ENCODE peak calls at places on chromosomes 5 and 9, in five cellular contexts. K is nephron progenitor cell; M is CD4-positive, alpha-beta T cell; V is ovary; E is coronary artery. J is an unnamed sample.
A peak's percentile ranks its signal among the peaks of the same experiment; 100 is the strongest.

GRCh38 chr5:173802670-173803165 is 85.4 kb upstream of the CPEB4 start:
- DNase-seq in K (no peak), M (no peak), V (no peak), E (no peak), J (no peak)

GRCh38 chr5:169065400-169065799 is 235.5 kb downstream of the SLIT3 start:
- DNase-seq in K (no peak), M (no peak), V (no peak), E (no peak), J (no peak)

GRCh38 chr9:87324613-87325194 is 173.0 kb upstream of the DAPK1 start:
- DNase-seq in K (no peak), M (no peak), V (no peak), E (no peak), J (no peak)

GRCh38 chr9:81671880-81672280 is 17.5 kb downstream of the TLE1 start:
- DNase-seq in K (no peak), M (no peak), V (peak; percentile 93), E (peak; percentile 90), J (no peak)

GRCh38 chr9:76658510-76659231 is 105.6 kb upstream of the PCA3 start:
- DNase-seq in K (no peak), M (no peak), V (no peak), E (no peak), J (no peak)

GRCh38 chr5:54215233-54215736 is 95.1 kb downstream of the ARL15 start:
- DNase-seq in K (peak; percentile 32), M (no peak), V (no peak), E (no peak), J (no peak)

GRCh38 chr9:89523948-89524347 is 26.0 kb upstream of the SEMA4D start:
- DNase-seq in K (no peak), M (peak; percentile 59), V (no peak), E (no peak), J (peak; percentile 70)

GRCh38 chr5:155024015-155024414 is 10.5 kb downstream of the KIF4B start:
- DNase-seq in K (no peak), M (no peak), V (no peak), E (no peak), J (no peak)

GRCh38 chr5:142246263-142246662 is 78.6 kb downstream of the SPRY4 start:
- DNase-seq in K (no peak), M (no peak), V (no peak), E (peak; percentile 82), J (no peak)

GRCh38 chr9:110650261-110650660 is 18.3 kb upstream of the MUSK start:
- DNase-seq in K (no peak), M (no peak), V (no peak), E (no peak), J (no peak)

GRCh38 chr5:63483338-63483737 is 478.9 kb downstream of the HTR1A start:
- DNase-seq in K (no peak), M (no peak), V (no peak), E (no peak), J (no peak)

GRCh38 chr9:97766092-97766491 is 69.0 kb upstream of the XPA start:
- DNase-seq in K (no peak), M (no peak), V (no peak), E (no peak), J (no peak)

GRCh38 chr5:14206028-14206725 is 63.0 kb downstream of the TRIO start:
- DNase-seq in K (no peak), M (no peak), V (no peak), E (no peak), J (no peak)

GRCh38 chr5:112757468-112758208 is 20.0 kb downstream of the APC start:
- DNase-seq in K (no peak), M (no peak), V (no peak), E (no peak), J (no peak)

GRCh38 chr5:160007610-160008009 is 1.3 kb upstream of the TTC1 start:
- DNase-seq in K (no peak), M (no peak), V (no peak), E (no peak), J (no peak)

GRCh38 chr5:149037819-149038218 is 25.0 kb downstream of the SH3TC2 start:
- DNase-seq in K (no peak), M (no peak), V (no peak), E (no peak), J (peak; percentile 63)

GRCh38 chr5:119269061-119269579 is 86.7 kb upstream of the TNFAIP8 start:
- DNase-seq in K (peak; percentile 13), M (no peak), V (no peak), E (no peak), J (peak; percentile 54)

GRCh38 chr9:113578877-113579269 is 115.3 kb downstream of the RGS3 start:
- DNase-seq in K (no peak), M (peak; percentile 76), V (no peak), E (peak; percentile 87), J (peak; percentile 96)

GRCh38 chr5:15995206-15996052 is 184.2 kb downstream of the MARCHF11 start:
- DNase-seq in K (peak; percentile 6), M (no peak), V (no peak), E (no peak), J (no peak)

GRCh38 chr5:50807661-50808060 is 141.2 kb downstream of the PARP8 start:
- DNase-seq in K (no peak), M (no peak), V (no peak), E (no peak), J (no peak)

GRCh38 chr9:86944974-86945867 is 2.1 kb downstream of the GAS1 start:
- DNase-seq in K (peak; percentile 39), M (no peak), V (peak; percentile 32), E (no peak), J (no peak)

GRCh38 chr9:92745881-92746280 is 18.8 kb downstream of the BICD2 start:
- DNase-seq in K (no peak), M (no peak), V (no peak), E (peak; percentile 38), J (no peak)

GRCh38 chr5:53031695-53032096 is 42.5 kb downstream of the ITGA2 start:
- DNase-seq in K (no peak), M (no peak), V (no peak), E (no peak), J (peak; percentile 66)

GRCh38 chr5:172748341-172748843 is 22.6 kb downstream of the DUSP1 start:
- DNase-seq in K (no peak), M (no peak), V (no peak), E (peak; percentile 98), J (no peak)

GRCh38 chr9:124122813-124123462 is 111.4 kb downstream of the LHX2 start:
- DNase-seq in K (no peak), M (no peak), V (no peak), E (no peak), J (peak; percentile 38)
- TF ChIP-seq CTCF in K (no peak), M (no peak), V (no peak), E (no peak), J (peak; percentile 9)

GRCh38 chr9:133441571-133441970 is 18.2 kb upstream of the CACFD1 start:
- DNase-seq in K (no peak), M (no peak), V (no peak), E (no peak), J (no peak)

GRCh38 chr9:133440884-133441283 is 18.7 kb downstream of the ADAMTS13 start:
- DNase-seq in K (no peak), M (no peak), V (no peak), E (no peak), J (no peak)

GRCh38 chr9:133436706-133437105 is 14.5 kb downstream of the ADAMTS13 start:
- DNase-seq in K (no peak), M (no peak), V (no peak), E (no peak), J (no peak)

GRCh38 chr9:133439337-133439736 is 17.2 kb downstream of the ADAMTS13 start:
- DNase-seq in K (no peak), M (no peak), V (no peak), E (no peak), J (peak; percentile 44)

GRCh38 chr9:133437753-133438531 is 15.8 kb downstream of the ADAMTS13 start:
- DNase-seq in K (no peak), M (no peak), V (no peak), E (no peak), J (no peak)
- TF ChIP-seq CTCF in K (no peak), M (no peak), V (no peak), E (no peak), J (no peak)

GRCh38 chr9:37678789-37679273 is 28.1 kb downstream of the FRMPD1 start:
- DNase-seq in K (no peak), M (no peak), V (no peak), E (no peak), J (peak; percentile 11)

GRCh38 chr9:37679649-37680402 is 29.1 kb downstream of the FRMPD1 start:
- DNase-seq in K (no peak), M (no peak), V (no peak), E (no peak), J (no peak)

GRCh38 chr9:37677435-37677834 is 26.7 kb downstream of the FRMPD1 start:
- DNase-seq in K (no peak), M (no peak), V (no peak), E (no peak), J (no peak)

GRCh38 chr9:37683531-37684371 is 33.0 kb downstream of the FRMPD1 start:
- DNase-seq in K (no peak), M (no peak), V (no peak), E (no peak), J (no peak)

DNA sequence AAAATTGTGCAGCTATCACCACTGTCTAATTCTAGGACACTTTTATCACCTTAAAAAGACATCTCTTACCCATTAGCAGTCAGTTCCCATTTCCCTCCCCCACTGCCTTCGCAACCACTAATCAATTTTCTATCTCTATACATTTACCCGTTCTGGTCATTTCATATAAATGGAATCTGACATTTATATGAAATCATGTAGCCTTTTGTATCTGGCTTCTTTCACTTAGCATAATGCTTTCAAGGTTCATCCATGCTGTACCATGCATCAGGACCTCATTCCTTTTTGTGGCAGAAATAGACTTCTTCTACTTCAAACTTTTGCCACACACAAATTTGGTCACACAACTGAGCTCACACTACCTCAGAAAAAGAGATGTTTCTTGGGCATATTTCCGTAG is 32.2 kb downstream of the FRMPD1 start:
- DNase-seq in K (no peak), M (no peak), V (no peak), E (no peak), J (no peak)
- TF ChIP-seq CTCF in K (no peak), M (no peak), V (no peak), E (no peak), J (no peak)

DNA sequence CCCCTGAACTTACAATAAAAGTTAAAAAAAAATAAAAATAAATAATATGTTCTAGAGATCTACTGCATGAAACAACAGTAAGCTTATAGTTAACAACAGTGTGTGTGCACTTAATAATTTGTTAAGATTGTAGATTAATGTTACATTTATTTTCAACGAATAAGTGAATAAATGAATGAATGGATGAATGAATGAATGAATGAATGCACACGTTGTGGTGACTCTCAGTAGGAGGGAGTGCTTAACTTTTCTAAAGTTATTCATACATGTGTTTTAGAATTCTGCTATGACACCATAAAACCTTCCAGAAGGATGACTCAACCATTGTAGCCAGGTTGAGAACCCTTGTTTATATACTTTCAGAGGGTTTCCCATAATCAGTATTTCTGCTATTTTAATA is 1269.4 kb upstream of the CDH6 start:
- DNase-seq in K (no peak), M (no peak), V (no peak), E (no peak), J (no peak)
- TF ChIP-seq CTCF in K (no peak), M (no peak), V (no peak), E (no peak), J (no peak)